ENCODE peak calls at places on chromosomes 3 and 15, in eight cellular contexts. One of them, this sample, is unnamed.

GRCh38 chr3:53845103-53845880 is 927 bp downstream of the CHDH start:
- DNase-seq in activated CD4-positive, alpha-beta T cell treated with anti-CD3 and anti-CD28 coated beads, Interleukin-2, amount 50 U/mL, for 48 hours: peak
- DNase-seq in K562: peak
- DNase-seq in nephron progenitor cell: no peak
- DNase-seq in mucosa of gallbladder: peak
- DNase-seq in posterior cingulate gyrus: no peak
- DNase-seq in occipital lobe: no peak
- DNase-seq in astrocyte of the spinal cord: peak
- DNase-seq in this sample: no peak

GRCh38 chr3:11582123-11582968 is 61.4 kb downstream of the VGLL4 start:
- DNase-seq in activated CD4-positive, alpha-beta T cell treated with anti-CD3 and anti-CD28 coated beads, Interleukin-2, amount 50 U/mL, for 48 hours: no peak
- DNase-seq in K562: no peak
- DNase-seq in nephron progenitor cell: peak
- DNase-seq in mucosa of gallbladder: peak
- DNase-seq in posterior cingulate gyrus: peak
- DNase-seq in occipital lobe: peak
- DNase-seq in astrocyte of the spinal cord: peak
- DNase-seq in this sample: no peak

GRCh38 chr3:78434801-78435200 is 1333.0 kb downstream of the ROBO1 start:
- DNase-seq in activated CD4-positive, alpha-beta T cell treated with anti-CD3 and anti-CD28 coated beads, Interleukin-2, amount 50 U/mL, for 48 hours: no peak
- DNase-seq in K562: no peak
- DNase-seq in nephron progenitor cell: no peak
- DNase-seq in mucosa of gallbladder: no peak
- DNase-seq in posterior cingulate gyrus: no peak
- DNase-seq in occipital lobe: no peak
- DNase-seq in astrocyte of the spinal cord: peak
- DNase-seq in this sample: no peak

GRCh38 chr3:50190921-50191660 is at the start of gene GNAT1:
- DNase-seq in activated CD4-positive, alpha-beta T cell treated with anti-CD3 and anti-CD28 coated beads, Interleukin-2, amount 50 U/mL, for 48 hours: no peak
- DNase-seq in K562: no peak
- DNase-seq in nephron progenitor cell: no peak
- DNase-seq in mucosa of gallbladder: no peak
- DNase-seq in posterior cingulate gyrus: no peak
- DNase-seq in occipital lobe: no peak
- DNase-seq in astrocyte of the spinal cord: no peak
- DNase-seq in this sample: no peak

GRCh38 chr15:99443056-99443756 is 122.6 kb upstream of the MEF2A start:
- DNase-seq in activated CD4-positive, alpha-beta T cell treated with anti-CD3 and anti-CD28 coated beads, Interleukin-2, amount 50 U/mL, for 48 hours: peak
- DNase-seq in K562: no peak
- DNase-seq in nephron progenitor cell: no peak
- DNase-seq in mucosa of gallbladder: no peak
- DNase-seq in posterior cingulate gyrus: no peak
- DNase-seq in occipital lobe: no peak
- DNase-seq in astrocyte of the spinal cord: no peak
- DNase-seq in this sample: no peak

GRCh38 chr15:90184786-90185704 is 16.1 kb upstream of the SEMA4B start:
- DNase-seq in activated CD4-positive, alpha-beta T cell treated with anti-CD3 and anti-CD28 coated beads, Interleukin-2, amount 50 U/mL, for 48 hours: peak
- DNase-seq in K562: peak
- DNase-seq in nephron progenitor cell: peak
- DNase-seq in mucosa of gallbladder: peak
- DNase-seq in posterior cingulate gyrus: peak
- DNase-seq in occipital lobe: peak
- DNase-seq in astrocyte of the spinal cord: peak
- DNase-seq in this sample: peak

GRCh38 chr15:77617507-77618285 is 15.0 kb downstream of the LINGO1 start:
- DNase-seq in activated CD4-positive, alpha-beta T cell treated with anti-CD3 and anti-CD28 coated beads, Interleukin-2, amount 50 U/mL, for 48 hours: peak
- DNase-seq in K562: peak
- DNase-seq in nephron progenitor cell: no peak
- DNase-seq in mucosa of gallbladder: no peak
- DNase-seq in posterior cingulate gyrus: no peak
- DNase-seq in occipital lobe: no peak
- DNase-seq in astrocyte of the spinal cord: no peak
- DNase-seq in this sample: no peak

GRCh38 chr3:188584162-188584529 is 430.2 kb downstream of the LPP start:
- DNase-seq in activated CD4-positive, alpha-beta T cell treated with anti-CD3 and anti-CD28 coated beads, Interleukin-2, amount 50 U/mL, for 48 hours: peak
- DNase-seq in K562: no peak
- DNase-seq in nephron progenitor cell: no peak
- DNase-seq in mucosa of gallbladder: no peak
- DNase-seq in posterior cingulate gyrus: no peak
- DNase-seq in occipital lobe: no peak
- DNase-seq in astrocyte of the spinal cord: peak
- DNase-seq in this sample: no peak

GRCh38 chr15:49235446-49236207 is 65.6 kb downstream of the GALK2 start:
- DNase-seq in activated CD4-positive, alpha-beta T cell treated with anti-CD3 and anti-CD28 coated beads, Interleukin-2, amount 50 U/mL, for 48 hours: peak
- DNase-seq in K562: peak
- DNase-seq in nephron progenitor cell: peak
- DNase-seq in mucosa of gallbladder: peak
- DNase-seq in posterior cingulate gyrus: peak
- DNase-seq in occipital lobe: peak
- DNase-seq in astrocyte of the spinal cord: peak
- DNase-seq in this sample: peak

GRCh38 chr3:32401541-32402052 is 9.9 kb downstream of the CMTM7 start:
- DNase-seq in activated CD4-positive, alpha-beta T cell treated with anti-CD3 and anti-CD28 coated beads, Interleukin-2, amount 50 U/mL, for 48 hours: peak
- DNase-seq in K562: no peak
- DNase-seq in nephron progenitor cell: peak
- DNase-seq in mucosa of gallbladder: peak
- DNase-seq in posterior cingulate gyrus: peak
- DNase-seq in occipital lobe: peak
- DNase-seq in astrocyte of the spinal cord: peak
- DNase-seq in this sample: peak

GRCh38 chr15:33871911-33872760 is 96.2 kb upstream of the CHRM5 start:
- DNase-seq in activated CD4-positive, alpha-beta T cell treated with anti-CD3 and anti-CD28 coated beads, Interleukin-2, amount 50 U/mL, for 48 hours: no peak
- DNase-seq in K562: no peak
- DNase-seq in nephron progenitor cell: no peak
- DNase-seq in mucosa of gallbladder: no peak
- DNase-seq in posterior cingulate gyrus: no peak
- DNase-seq in occipital lobe: no peak
- DNase-seq in astrocyte of the spinal cord: no peak
- DNase-seq in this sample: no peak